ENCODE peak calls at places on chromosome 4, in ten cellular contexts. E, T, L, H, S, Y, M, W, B and I are unnamed samples.
A peak's percentile ranks its signal among the peaks of the same experiment; 100 is the strongest.

GRCh38 chr4:20684852-20685763 is 15.2 kb upstream of the PACRGL start:
- DNase-seq in E (no peak), T (no peak), L (no peak), H (no peak), S (no peak), Y (no peak), M (no peak), W (peak; percentile 58), B (no peak), I (peak; percentile 17)

GRCh38 chr4:87555751-87556619 is 26.8 kb upstream of the SPARCL1 start:
- DNase-seq in E (no peak), T (no peak), L (no peak), H (no peak), S (no peak), Y (peak; percentile 69), M (peak; percentile 85), W (peak; percentile 85), B (peak; percentile 98), I (peak; percentile 98)

GRCh38 chr4:173560896-173561295 is 30.9 kb upstream of the HAND2 start:
- DNase-seq in E (no peak), T (no peak), L (no peak), H (no peak), S (no peak), Y (no peak), M (no peak), W (no peak), B (no peak), I (no peak)

GRCh38 chr4:152304220-152304619 is 231.7 kb downstream of the FBXW7 start:
- DNase-seq in E (no peak), T (no peak), L (no peak), H (no peak), S (no peak), Y (no peak), M (no peak), W (peak; percentile 17), B (peak; percentile 33), I (peak; percentile 75)

GRCh38 chr4:90456891-90457290 is 329.7 kb downstream of the CCSER1 start:
- DNase-seq in E (no peak), T (no peak), L (no peak), H (no peak), S (no peak), Y (no peak), M (no peak), W (no peak), B (no peak), I (no peak)

GRCh38 chr4:98674404-98675173 is 16.2 kb upstream of the TSPAN5 start:
- DNase-seq in E (no peak), T (no peak), L (no peak), H (no peak), S (no peak), Y (no peak), M (no peak), W (peak; percentile 8), B (no peak), I (no peak)

GRCh38 chr4:102219143-102219542 is 126.1 kb downstream of the SLC39A8 start:
- DNase-seq in E (no peak), T (no peak), L (no peak), H (no peak), S (no peak), Y (no peak), M (no peak), W (no peak), B (no peak), I (no peak)

GRCh38 chr4:186772936-186773335 is 49.3 kb upstream of the FAT1 start:
- DNase-seq in E (no peak), T (no peak), L (no peak), H (no peak), S (no peak), Y (peak; percentile 79), M (no peak), W (no peak), B (no peak), I (peak; percentile 22)

GRCh38 chr4:11483076-11483475 is 54.4 kb upstream of the HS3ST1 start:
- DNase-seq in E (no peak), T (no peak), L (no peak), H (no peak), S (no peak), Y (peak; percentile 37), M (no peak), W (peak; percentile 35), B (no peak), I (peak; percentile 56)

GRCh38 chr4:92825785-92826184 is 522.0 kb downstream of the GRID2 start:
- DNase-seq in E (no peak), T (no peak), L (no peak), H (no peak), S (no peak), Y (no peak), M (no peak), W (no peak), B (no peak), I (no peak)

GRCh38 chr4:6974138-6974848 is 64.7 kb downstream of the TBC1D14 start:
- DNase-seq in E (peak; percentile 81), T (peak; percentile 88), L (peak; percentile 78), H (peak; percentile 93), S (peak; percentile 79), Y (peak; percentile 85), M (peak; percentile 89), W (peak; percentile 92), B (peak; percentile 76), I (peak; percentile 87)

GRCh38 chr4:40722576-40723161 is 27.1 kb upstream of the NSUN7 start:
- DNase-seq in E (no peak), T (no peak), L (no peak), H (no peak), S (no peak), Y (no peak), M (no peak), W (no peak), B (no peak), I (peak; percentile 88)

GRCh38 chr4:174437324-174437723 is 85.0 kb downstream of the HPGD start:
- DNase-seq in E (no peak), T (no peak), L (no peak), H (no peak), S (no peak), Y (peak; percentile 47), M (no peak), W (peak; percentile 94), B (peak; percentile 89), I (peak; percentile 81)

GRCh38 chr4:94127707-94128328 is 79.8 kb upstream of the SMARCAD1 start:
- DNase-seq in E (no peak), T (no peak), L (no peak), H (no peak), S (no peak), Y (no peak), M (no peak), W (peak; percentile 46), B (peak; percentile 19), I (peak; percentile 56)

GRCh38 chr4:123616970-123617392 is 220.4 kb downstream of the SPRY1 start:
- DNase-seq in E (peak; percentile 70), T (peak; percentile 68), L (peak; percentile 30), H (peak; percentile 45), S (peak; percentile 48), Y (peak; percentile 71), M (peak; percentile 76), W (peak; percentile 44), B (no peak), I (no peak)

GRCh38 chr4:48645225-48645794 is 134.8 kb downstream of the FRYL start:
- DNase-seq in E (no peak), T (no peak), L (no peak), H (no peak), S (no peak), Y (no peak), M (no peak), W (peak; percentile 62), B (no peak), I (no peak)

GRCh38 chr4:82721819-82722423 is 76.7 kb downstream of the SCD5 start:
- DNase-seq in E (peak; percentile 35), T (no peak), L (no peak), H (no peak), S (peak; percentile 39), Y (no peak), M (no peak), W (peak; percentile 29), B (no peak), I (peak; percentile 33)
- TF ChIP-seq CTCF in E (peak; percentile 44), T (no peak), L (no peak), H (peak; percentile 60), S (peak; percentile 73), Y (peak; percentile 62), M (no peak), W (peak; percentile 42), B (peak; percentile 46), I (peak; percentile 74)

DNA sequence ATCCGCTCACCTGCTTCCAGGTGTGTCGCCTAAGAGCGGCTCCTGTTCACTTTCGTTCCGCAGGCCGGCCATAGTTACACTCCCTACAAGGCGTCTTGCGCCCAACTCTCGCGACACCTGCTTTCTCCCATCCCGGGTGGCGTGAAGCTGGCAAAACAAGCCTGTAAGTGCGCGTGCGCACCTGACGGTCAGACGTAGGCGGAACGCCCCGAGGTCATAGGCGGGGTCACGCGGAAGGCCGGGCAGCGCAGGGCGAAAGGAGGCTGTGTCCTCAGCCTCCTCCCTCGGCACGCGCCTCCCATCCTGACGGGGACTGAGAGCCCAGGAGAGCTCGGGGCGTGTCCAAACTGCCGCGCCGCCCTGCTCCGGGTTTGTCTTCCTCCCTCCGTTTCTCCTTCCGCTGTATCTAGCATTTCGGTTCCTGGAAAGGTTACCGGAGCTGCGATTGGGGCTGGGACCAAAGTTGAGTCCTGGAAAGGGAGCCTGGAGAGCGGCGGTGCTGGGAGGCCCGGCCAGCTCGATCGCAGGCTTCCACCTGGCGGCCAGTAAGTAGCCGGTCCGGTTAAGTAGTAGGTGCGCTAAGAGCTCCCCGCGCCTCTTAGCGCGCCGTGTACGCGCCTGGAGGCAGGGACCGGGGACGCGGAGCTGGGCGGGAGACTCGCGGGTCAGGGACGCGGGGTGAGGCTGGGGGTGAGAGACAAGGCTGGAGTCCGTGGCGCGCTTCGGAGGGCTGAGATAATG is at the start of the genes ABHD18 and MFSD8:
- DNase-seq in E (peak; percentile 100), T (peak; percentile 99), L (peak; percentile 97), H (peak; percentile 98), S (peak; percentile 99), Y (peak; percentile 98), M (peak; percentile 99), W (peak; percentile 99), B (peak; percentile 99), I (peak; percentile 100)
- TF ChIP-seq CTCF in E (peak; percentile 48), T (no peak), L (peak; percentile 75), H (peak; percentile 64), S (peak; percentile 62), Y (peak; percentile 65), M (peak; percentile 46), W (peak; percentile 54), B (no peak), I (peak; percentile 45)

DNA sequence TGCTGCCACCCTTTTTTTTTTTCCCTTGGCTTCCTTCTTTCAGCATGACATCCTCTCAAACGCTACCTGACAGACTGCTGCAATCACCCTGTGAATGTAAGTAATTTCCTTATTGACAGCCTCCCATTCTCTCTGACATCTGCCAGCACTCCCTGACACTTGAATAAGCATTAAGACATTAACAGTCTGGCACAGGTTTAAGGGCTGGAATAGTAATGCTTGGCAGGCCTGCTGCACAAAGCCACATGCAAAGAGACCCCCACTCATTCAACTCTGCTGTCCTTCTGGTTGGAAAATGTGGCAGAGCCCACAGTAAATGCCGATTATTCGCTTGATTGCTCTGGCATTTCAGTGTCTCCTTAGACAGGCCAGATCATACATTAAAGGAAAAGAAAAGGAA is 28.1 kb upstream of the RASGEF1B start:
- DNase-seq in E (no peak), T (no peak), L (no peak), H (no peak), S (no peak), Y (no peak), M (no peak), W (no peak), B (no peak), I (no peak)
- TF ChIP-seq CTCF in E (no peak), T (no peak), L (no peak), H (no peak), S (no peak), Y (no peak), M (no peak), W (no peak), B (no peak), I (no peak)

GRCh38 chr4:95204873-95205272 is 343.9 kb downstream of the UNC5C start:
- DNase-seq in E (no peak), T (no peak), L (no peak), H (no peak), S (no peak), Y (no peak), M (no peak), W (no peak), B (peak; percentile 3), I (no peak)
- TF ChIP-seq CTCF in E (no peak), T (no peak), L (no peak), H (peak; percentile 48), S (peak; percentile 23), Y (peak; percentile 75), M (no peak), W (no peak), B (peak; percentile 10), I (peak; percentile 39)